ENCODE peak calls at places on chromosomes 1 and 21, in five cellular contexts. One of them, this sample, is unnamed.

GRCh38 chr1:36436820-36437219 is 13.4 kb downstream of the OSCP1 start:
- DNase-seq in midbrain: no peak
- DNase-seq in effector memory CD4-positive, alpha-beta T cell: no peak
- DNase-seq in BE2C: no peak
- DNase-seq in hypothalamus: no peak
- DNase-seq in this sample: no peak

GRCh38 chr1:24464378-24464770 is 38.3 kb upstream of the RCAN3 start:
- DNase-seq in midbrain: no peak
- DNase-seq in BE2C: no peak
- DNase-seq in hypothalamus: no peak
- DNase-seq in effector memory CD4-positive, alpha-beta T cell: no peak
- DNase-seq in this sample: no peak

GRCh38 chr21:33286600-33287456 is 20.7 kb downstream of the IL10RB start:
- DNase-seq in midbrain: no peak
- DNase-seq in hypothalamus: no peak
- DNase-seq in BE2C: no peak
- DNase-seq in effector memory CD4-positive, alpha-beta T cell: no peak
- DNase-seq in this sample: no peak

GRCh38 chr1:203359010-203359571 is 8.2 kb upstream of the FMOD start:
- DNase-seq in BE2C: no peak
- DNase-seq in midbrain: no peak
- DNase-seq in hypothalamus: no peak
- DNase-seq in effector memory CD4-positive, alpha-beta T cell: no peak
- DNase-seq in this sample: no peak

GRCh38 chr1:24720152-24720551 is 25.1 kb upstream of the CLIC4 start:
- DNase-seq in midbrain: no peak
- DNase-seq in BE2C: no peak
- DNase-seq in hypothalamus: peak
- DNase-seq in effector memory CD4-positive, alpha-beta T cell: no peak
- DNase-seq in this sample: no peak

GRCh38 chr1:174956976-174957375 is 42.8 kb upstream of the CACYBP start:
- DNase-seq in midbrain: no peak
- DNase-seq in effector memory CD4-positive, alpha-beta T cell: no peak
- DNase-seq in BE2C: no peak
- DNase-seq in hypothalamus: no peak
- DNase-seq in this sample: no peak

GRCh38 chr1:9561429-9561828 is 22.2 kb downstream of the SLC25A33 start:
- DNase-seq in effector memory CD4-positive, alpha-beta T cell: no peak
- DNase-seq in midbrain: peak
- DNase-seq in BE2C: peak
- DNase-seq in hypothalamus: peak
- DNase-seq in this sample: no peak

GRCh38 chr1:23751050-23751814 is 8.0 kb downstream of the ELOA start:
- DNase-seq in midbrain: peak
- DNase-seq in hypothalamus: no peak
- DNase-seq in BE2C: peak
- DNase-seq in effector memory CD4-positive, alpha-beta T cell: peak
- DNase-seq in this sample: no peak

GRCh38 chr1:1001631-1002300 is 1.9 kb upstream of the HES4 start:
- DNase-seq in midbrain: peak
- DNase-seq in effector memory CD4-positive, alpha-beta T cell: peak
- DNase-seq in BE2C: peak
- DNase-seq in hypothalamus: peak
- DNase-seq in this sample: no peak

GRCh38 chr1:16181887-16182719 is 26.2 kb upstream of the EPHA2 start:
- DNase-seq in midbrain: no peak
- DNase-seq in BE2C: no peak
- DNase-seq in hypothalamus: no peak
- DNase-seq in effector memory CD4-positive, alpha-beta T cell: no peak
- DNase-seq in this sample: no peak

GRCh38 chr21:27802816-27803475 is 836.1 kb upstream of the ADAMTS5 start:
- DNase-seq in effector memory CD4-positive, alpha-beta T cell: no peak
- DNase-seq in BE2C: peak
- DNase-seq in midbrain: peak
- DNase-seq in hypothalamus: peak
- DNase-seq in this sample: no peak

GRCh38 chr21:41615613-41616012 is 107.7 kb upstream of the TMPRSS2 start:
- DNase-seq in midbrain: no peak
- DNase-seq in hypothalamus: no peak
- DNase-seq in effector memory CD4-positive, alpha-beta T cell: no peak
- DNase-seq in BE2C: no peak
- DNase-seq in this sample: no peak

GRCh38 chr1:66490817-66491216 is 43.1 kb upstream of the SGIP1 start:
- DNase-seq in midbrain: no peak
- DNase-seq in BE2C: peak
- DNase-seq in hypothalamus: no peak
- DNase-seq in effector memory CD4-positive, alpha-beta T cell: no peak
- DNase-seq in this sample: no peak

GRCh38 chr1:55233149-55233777 is 18.1 kb upstream of the USP24 start:
- DNase-seq in hypothalamus: no peak
- DNase-seq in BE2C: no peak
- DNase-seq in midbrain: no peak
- DNase-seq in effector memory CD4-positive, alpha-beta T cell: no peak
- DNase-seq in this sample: no peak

GRCh38 chr1:61058477-61059245 is 23.7 kb upstream of the NFIA start:
- DNase-seq in midbrain: no peak
- DNase-seq in hypothalamus: no peak
- DNase-seq in effector memory CD4-positive, alpha-beta T cell: no peak
- DNase-seq in BE2C: no peak
- DNase-seq in this sample: no peak

GRCh38 chr21:25700741-25701140 is 34.0 kb downstream of the ATP5PF start:
- DNase-seq in hypothalamus: no peak
- DNase-seq in effector memory CD4-positive, alpha-beta T cell: no peak
- DNase-seq in BE2C: no peak
- DNase-seq in midbrain: no peak
- DNase-seq in this sample: no peak

GRCh38 chr21:37047079-37047478 is 25.8 kb downstream of the PIGP start:
- DNase-seq in effector memory CD4-positive, alpha-beta T cell: no peak
- DNase-seq in BE2C: no peak
- DNase-seq in hypothalamus: no peak
- DNase-seq in midbrain: no peak
- DNase-seq in this sample: no peak